ENCODE peak calls at places on chromosome 12, in five cellular contexts. One of them, this sample, is unnamed.

GRCh38 chr12:82833461-82833860 is 146.8 kb downstream of the TMTC2 start:
- DNase-seq in HepG2: no peak
- DNase-seq in HEK293T: no peak
- DNase-seq in GM12878: no peak
- DNase-seq in H1: no peak
- DNase-seq in this sample: no peak

GRCh38 chr12:34347367-34347766 is 325.1 kb downstream of the ALG10 start:
- DNase-seq in HepG2: peak
- DNase-seq in HEK293T: peak
- DNase-seq in GM12878: no peak
- DNase-seq in H1: no peak
- DNase-seq in this sample: peak

GRCh38 chr12:95634622-95635621 is 83.6 kb upstream of the USP44 start:
- DNase-seq in HepG2: peak
- DNase-seq in HEK293T: no peak
- DNase-seq in GM12878: no peak
- DNase-seq in H1: no peak
- DNase-seq in this sample: no peak

GRCh38 chr12:64781374-64782029 is 22.3 kb upstream of the GNS start:
- DNase-seq in HepG2: no peak
- DNase-seq in HEK293T: peak
- DNase-seq in GM12878: no peak
- DNase-seq in H1: no peak
- DNase-seq in this sample: no peak

GRCh38 chr12:29053567-29053966 is 95.5 kb upstream of the FAR2 start:
- DNase-seq in HepG2: no peak
- DNase-seq in HEK293T: no peak
- DNase-seq in GM12878: no peak
- DNase-seq in H1: no peak
- DNase-seq in this sample: no peak

GRCh38 chr12:96061323-96061722 is 25.9 kb upstream of the LTA4H start:
- DNase-seq in HepG2: no peak
- DNase-seq in HEK293T: no peak
- DNase-seq in GM12878: no peak
- DNase-seq in H1: no peak
- DNase-seq in this sample: no peak

GRCh38 chr12:64744422-64745258 is 14.6 kb downstream of the GNS start:
- DNase-seq in HepG2: peak
- DNase-seq in HEK293T: no peak
- DNase-seq in GM12878: no peak
- DNase-seq in H1: no peak
- DNase-seq in this sample: no peak

GRCh38 chr12:131090254-131091210 is 136.8 kb downstream of the ADGRD1 start:
- DNase-seq in HepG2: no peak
- DNase-seq in HEK293T: no peak
- DNase-seq in GM12878: no peak
- DNase-seq in H1: no peak
- DNase-seq in this sample: no peak

GRCh38 chr12:57733928-57734327 is 4.6 kb downstream of the AGAP2 start:
- DNase-seq in HepG2: no peak
- DNase-seq in HEK293T: no peak
- DNase-seq in GM12878: no peak
- DNase-seq in H1: no peak
- DNase-seq in this sample: no peak

GRCh38 chr12:117498880-117499279 is 137.5 kb upstream of the NOS1 start:
- DNase-seq in HepG2: no peak
- DNase-seq in HEK293T: no peak
- DNase-seq in GM12878: no peak
- DNase-seq in H1: no peak
- DNase-seq in this sample: no peak

GRCh38 chr12:29164477-29165163 is 15.5 kb downstream of the FAR2 start:
- DNase-seq in HepG2: no peak
- DNase-seq in HEK293T: no peak
- DNase-seq in GM12878: peak
- DNase-seq in H1: no peak
- DNase-seq in this sample: no peak

GRCh38 chr12:106204312-106204711 is 43.5 kb downstream of the CKAP4 start:
- DNase-seq in HepG2: no peak
- DNase-seq in HEK293T: no peak
- DNase-seq in GM12878: no peak
- DNase-seq in H1: no peak
- DNase-seq in this sample: no peak

GRCh38 chr12:39813776-39814175 is 194.2 kb upstream of the ABCD2 start:
- DNase-seq in HepG2: no peak
- DNase-seq in HEK293T: no peak
- DNase-seq in GM12878: no peak
- DNase-seq in H1: no peak
- DNase-seq in this sample: no peak

GRCh38 chr12:53750812-53751335 is 905 bp downstream of the CISTR start:
- DNase-seq in HepG2: no peak
- DNase-seq in HEK293T: no peak
- DNase-seq in GM12878: no peak
- DNase-seq in H1: peak
- DNase-seq in this sample: no peak

GRCh38 chr12:106192659-106193403 is 54.1 kb upstream of the NUAK1 start:
- DNase-seq in HepG2: no peak
- DNase-seq in HEK293T: no peak
- DNase-seq in GM12878: no peak
- DNase-seq in H1: no peak
- DNase-seq in this sample: no peak

GRCh38 chr12:114481200-114481535 is 75.2 kb upstream of the TBX5 start:
- DNase-seq in HepG2: no peak
- DNase-seq in HEK293T: no peak
- DNase-seq in GM12878: no peak
- DNase-seq in H1: no peak
- DNase-seq in this sample: no peak

GRCh38 chr12:34212651-34213050 is 190.4 kb downstream of the ALG10 start:
- DNase-seq in HepG2: no peak
- DNase-seq in HEK293T: no peak
- DNase-seq in GM12878: no peak
- DNase-seq in H1: no peak
- DNase-seq in this sample: no peak

GRCh38 chr12:98864363-98864762 is 219.3 kb downstream of the APAF1 start:
- DNase-seq in HepG2: no peak
- DNase-seq in HEK293T: no peak
- DNase-seq in GM12878: no peak
- DNase-seq in H1: no peak
- DNase-seq in this sample: no peak

GRCh38 chr12:122080149-122081107 is 1.9 kb downstream of the MLXIP start:
- DNase-seq in HepG2: no peak
- DNase-seq in HEK293T: no peak
- DNase-seq in GM12878: no peak
- DNase-seq in H1: no peak
- DNase-seq in this sample: no peak

GRCh38 chr12:91383106-91383505 is 200.5 kb upstream of the DCN start:
- DNase-seq in HepG2: no peak
- DNase-seq in HEK293T: no peak
- DNase-seq in GM12878: no peak
- DNase-seq in H1: no peak
- DNase-seq in this sample: no peak

GRCh38 chr12:66964629-66965028 is 285.8 kb upstream of the GRIP1 start:
- DNase-seq in HepG2: no peak
- DNase-seq in HEK293T: no peak
- DNase-seq in GM12878: no peak
- DNase-seq in H1: no peak
- DNase-seq in this sample: no peak

GRCh38 chr12:53829130-53829529 is 77.4 kb upstream of the CISTR start:
- DNase-seq in HepG2: no peak
- DNase-seq in HEK293T: no peak
- DNase-seq in GM12878: no peak
- DNase-seq in H1: no peak
- DNase-seq in this sample: no peak

GRCh38 chr12:89707623-89707991 is 1.0 kb downstream of the ATP2B1 start:
- DNase-seq in HepG2: peak
- DNase-seq in HEK293T: peak
- DNase-seq in GM12878: no peak
- DNase-seq in H1: peak
- DNase-seq in this sample: peak

GRCh38 chr12:108307006-108307405 is 32.1 kb downstream of the CMKLR1 start:
- DNase-seq in HepG2: no peak
- DNase-seq in HEK293T: no peak
- DNase-seq in GM12878: no peak
- DNase-seq in H1: no peak
- DNase-seq in this sample: no peak

GRCh38 chr12:89731614-89732013 is 23.0 kb upstream of the ATP2B1 start:
- DNase-seq in HepG2: no peak
- DNase-seq in HEK293T: no peak
- DNase-seq in GM12878: no peak
- DNase-seq in H1: no peak
- DNase-seq in this sample: no peak

GRCh38 chr12:16605666-16606116 is 271 bp downstream of the LMO3 start:
- DNase-seq in HepG2: peak
- DNase-seq in HEK293T: no peak
- DNase-seq in GM12878: no peak
- DNase-seq in H1: no peak
- DNase-seq in this sample: no peak

GRCh38 chr12:54378791-54379400 is 5.6 kb downstream of the ZNF385A start:
- DNase-seq in HepG2: peak
- DNase-seq in HEK293T: peak
- DNase-seq in GM12878: no peak
- DNase-seq in H1: peak
- DNase-seq in this sample: no peak

DNA sequence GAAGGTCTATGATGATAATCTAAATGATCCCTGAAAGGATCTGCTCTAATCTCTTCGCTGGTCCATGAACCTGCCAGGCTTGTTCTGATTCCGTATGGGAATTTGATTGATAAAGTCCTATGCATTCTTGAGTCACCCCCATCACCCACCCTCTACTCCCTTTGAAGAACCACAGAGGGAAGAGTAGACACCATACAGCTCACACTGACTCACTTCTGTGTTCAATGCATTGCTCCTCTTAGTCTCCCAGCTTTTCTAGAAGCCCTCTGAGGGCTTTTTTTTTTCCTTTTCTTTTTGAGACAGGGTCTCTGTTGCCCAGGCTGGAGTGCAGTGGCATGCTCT is 18.5 kb upstream of the GPRC5A start:
- DNase-seq in HepG2: no peak
- DNase-seq in HEK293T: no peak
- DNase-seq in GM12878: no peak
- DNase-seq in H1: no peak
- DNase-seq in this sample: no peak
- TF ChIP-seq SUZ12 in HepG2: no peak
- TF ChIP-seq SUZ12 in HEK293T: no peak
- TF ChIP-seq SUZ12 in GM12878: no peak
- TF ChIP-seq SUZ12 in H1: no peak
- TF ChIP-seq SUZ12 in this sample: no peak

GRCh38 chr12:56636118-56636674 is 6.1 kb upstream of the BAZ2A start:
- DNase-seq in HepG2: peak
- DNase-seq in HEK293T: peak
- DNase-seq in GM12878: peak
- DNase-seq in H1: peak
- DNase-seq in this sample: no peak

GRCh38 chr12:56635539-56636117 is 5.5 kb upstream of the BAZ2A start:
- DNase-seq in HepG2: no peak
- DNase-seq in HEK293T: no peak
- DNase-seq in GM12878: no peak
- DNase-seq in H1: peak
- DNase-seq in this sample: no peak

GRCh38 chr12:56636675-56637540 is 6.8 kb upstream of the BAZ2A start:
- DNase-seq in HepG2: peak
- DNase-seq in HEK293T: peak
- DNase-seq in GM12878: peak
- DNase-seq in H1: peak
- DNase-seq in this sample: peak

GRCh38 chr12:56634837-56635538 is 4.9 kb upstream of the BAZ2A start:
- DNase-seq in HepG2: peak
- DNase-seq in HEK293T: peak
- DNase-seq in GM12878: no peak
- DNase-seq in H1: peak
- DNase-seq in this sample: peak

GRCh38 chr12:56637621-56638020 is 7.5 kb upstream of the BAZ2A start:
- DNase-seq in HepG2: no peak
- DNase-seq in HEK293T: no peak
- DNase-seq in GM12878: no peak
- DNase-seq in H1: no peak
- DNase-seq in this sample: no peak
- TF ChIP-seq SUZ12 in HepG2: no peak
- TF ChIP-seq SUZ12 in HEK293T: no peak
- TF ChIP-seq SUZ12 in GM12878: no peak
- TF ChIP-seq SUZ12 in H1: no peak
- TF ChIP-seq SUZ12 in this sample: no peak

GRCh38 chr12:5402536-5402935 is 29.4 kb upstream of the NTF3 start:
- DNase-seq in HepG2: no peak
- DNase-seq in HEK293T: no peak
- DNase-seq in GM12878: no peak
- DNase-seq in H1: no peak
- DNase-seq in this sample: no peak

GRCh38 chr12:5402009-5402408 is 29.9 kb upstream of the NTF3 start:
- DNase-seq in HepG2: no peak
- DNase-seq in HEK293T: no peak
- DNase-seq in GM12878: no peak
- DNase-seq in H1: no peak
- DNase-seq in this sample: no peak

DNA sequence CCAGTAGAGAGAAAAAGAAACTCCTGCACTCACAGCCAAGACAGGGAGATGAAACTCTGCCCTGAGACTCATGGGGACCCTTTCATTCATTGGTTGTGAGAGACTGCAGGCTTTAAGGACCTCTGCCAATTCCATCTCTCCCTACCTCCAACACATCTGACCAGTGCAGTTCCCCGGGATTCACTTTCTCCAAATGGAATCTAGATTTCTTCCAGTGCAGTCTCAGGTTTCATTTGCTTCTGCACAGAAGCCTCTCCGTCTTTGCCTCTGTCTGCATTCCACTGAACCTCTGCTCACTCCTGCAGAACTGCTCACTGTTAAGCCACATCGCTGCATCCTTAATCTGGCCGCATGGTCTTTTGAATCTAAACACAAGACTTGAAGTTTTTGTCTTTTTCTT is 24.5 kb upstream of the NTF3 start:
- DNase-seq in HepG2: no peak
- DNase-seq in HEK293T: no peak
- DNase-seq in GM12878: no peak
- DNase-seq in H1: no peak
- DNase-seq in this sample: no peak
- TF ChIP-seq SUZ12 in HepG2: no peak
- TF ChIP-seq SUZ12 in HEK293T: no peak
- TF ChIP-seq SUZ12 in GM12878: no peak
- TF ChIP-seq SUZ12 in H1: no peak
- TF ChIP-seq SUZ12 in this sample: no peak

GRCh38 chr12:110109037-110109836 is 14.9 kb upstream of the IFT81 start:
- DNase-seq in HepG2: peak
- DNase-seq in HEK293T: no peak
- DNase-seq in GM12878: no peak
- DNase-seq in H1: no peak
- DNase-seq in this sample: no peak
- TF ChIP-seq SUZ12 in HepG2: no peak
- TF ChIP-seq SUZ12 in HEK293T: no peak
- TF ChIP-seq SUZ12 in GM12878: no peak
- TF ChIP-seq SUZ12 in H1: no peak
- TF ChIP-seq SUZ12 in this sample: no peak

GRCh38 chr12:6374028-6374780 is 1.2 kb downstream of the SCNN1A start:
- DNase-seq in HepG2: no peak
- DNase-seq in HEK293T: no peak
- DNase-seq in GM12878: no peak
- DNase-seq in H1: no peak
- DNase-seq in this sample: no peak
- TF ChIP-seq SUZ12 in HepG2: no peak
- TF ChIP-seq SUZ12 in HEK293T: no peak
- TF ChIP-seq SUZ12 in GM12878: no peak
- TF ChIP-seq SUZ12 in H1: no peak
- TF ChIP-seq SUZ12 in this sample: no peak